ENCODE peak calls at places on chromosomes 5 and 9, in four cellular contexts. X is CD8-positive, alpha-beta memory T cell; O is transverse colon; W is fibroblast of lung. J is an unnamed sample.

GRCh38 chr9:82810902-82811301 is 252.0 kb downstream of the RASEF start:
- DNase-seq in O (no peak), W (peak; percentile 92), X (no peak), J (no peak)

GRCh38 chr5:100905259-100905914 is 2.3 kb upstream of the ST8SIA4 start:
- DNase-seq in O (no peak), W (no peak), X (peak; percentile 17), J (no peak)

GRCh38 chr5:112710896-112711295 is 26.8 kb upstream of the APC start:
- DNase-seq in W (no peak), O (no peak), X (no peak), J (no peak)

GRCh38 chr5:124280044-124280443 is 466.4 kb downstream of the ZNF608 start:
- DNase-seq in W (no peak), X (no peak), O (no peak), J (no peak)

GRCh38 chr5:37841223-37841622 is 1.4 kb upstream of the GDNF start:
- DNase-seq in X (no peak), W (peak; percentile 64), O (no peak), J (no peak)

GRCh38 chr5:181207214-181207959 is 2.4 kb upstream of the TRIM7 start:
- DNase-seq in X (peak; percentile 63), O (peak; percentile 80), W (peak; percentile 91), J (peak; percentile 98)

GRCh38 chr9:76564300-76564699 is 105.3 kb downstream of the GCNT1 start:
- DNase-seq in O (no peak), X (no peak), W (peak; percentile 46), J (no peak)

GRCh38 chr9:135673941-135674340 is 10.8 kb downstream of the LCN9 start:
- DNase-seq in O (no peak), W (no peak), X (no peak), J (no peak)

GRCh38 chr5:24170026-24170425 is 474.8 kb downstream of the CDH10 start:
- DNase-seq in W (no peak), O (no peak), X (no peak), J (no peak)

GRCh38 chr5:107456281-107456715 is 214.4 kb downstream of the EFNA5 start:
- DNase-seq in O (no peak), X (no peak), W (no peak), J (no peak)

GRCh38 chr5:138716456-138716924 is 36.7 kb upstream of the CTNNA1 start:
- DNase-seq in W (peak; percentile 43), O (no peak), X (no peak), J (no peak)

GRCh38 chr9:2346277-2346913 is 275.2 kb upstream of the VLDLR start:
- DNase-seq in X (no peak), O (no peak), W (no peak), J (no peak)

GRCh38 chr5:23027830-23028229 is 174.7 kb upstream of the CDH12 start:
- DNase-seq in O (no peak), X (no peak), W (no peak), J (no peak)

GRCh38 chr5:56791396-56791795 is 24.0 kb upstream of the MAP3K1 start:
- DNase-seq in X (no peak), O (no peak), W (no peak), J (no peak)

GRCh38 chr5:102971693-102972293 is 148.1 kb downstream of the GIN1 start:
- DNase-seq in X (no peak), W (peak; percentile 60), O (no peak), J (peak; percentile 58)

GRCh38 chr5:129448654-129449053 is 11.4 kb upstream of the ADAMTS19 start:
- DNase-seq in O (no peak), W (no peak), X (no peak), J (no peak)

GRCh38 chr5:1853531-1853930 is 29.2 kb downstream of the IRX4 start:
- DNase-seq in W (no peak), O (no peak), X (no peak), J (no peak)

GRCh38 chr9:74663456-74663855 is 166.3 kb downstream of the RORB start:
- DNase-seq in W (peak; percentile 30), X (no peak), O (no peak), J (no peak)

GRCh38 chr5:81750308-81751008 is 439 bp downstream of the SSBP2 start:
- DNase-seq in X (peak; percentile 19), W (no peak), O (peak; percentile 32), J (no peak)

GRCh38 chr5:142515036-142515435 is 170.9 kb downstream of the FGF1 start:
- DNase-seq in O (no peak), W (no peak), X (no peak), J (no peak)

DNA sequence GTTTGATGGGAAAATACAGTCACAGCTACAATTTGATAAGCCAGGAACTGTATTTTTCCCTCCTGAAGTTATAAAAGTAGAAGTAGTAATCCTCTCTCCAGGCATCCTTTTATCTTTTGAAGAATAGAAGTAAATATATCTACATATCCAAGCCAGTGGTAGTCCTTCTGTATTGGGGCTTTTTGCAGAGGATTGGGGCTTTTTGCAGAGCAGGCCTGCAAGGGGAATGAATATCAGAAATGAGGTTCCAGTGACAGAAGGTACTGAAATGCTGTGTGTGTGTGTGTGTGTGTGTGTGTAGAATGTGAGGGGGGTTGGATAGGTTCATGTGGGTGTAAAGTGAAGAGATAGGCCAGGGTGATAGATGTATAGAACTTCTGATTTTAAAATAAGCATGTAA is 127.4 kb downstream of the COMMD10 start:
- DNase-seq in X (no peak), W (no peak), O (no peak), J (no peak)
- H3K4me1 ChIP-seq in X (no peaks in the 10 kb centered on the region), W (no peaks in the 10 kb centered on the region), O (no peaks in the 10 kb centered on the region), J (no peaks in the 10 kb centered on the region)

GRCh38 chr9:133613396-133613795 is 4.2 kb upstream of the FAM163B start:
- DNase-seq in W (no peak), O (no peak), X (no peak), J (no peak)
- H3K27me3 ChIP-seq in W (peaks cover 4% of the 10 kb centered on the region), O (peaks cover 71% of the 10 kb centered on the region), X (peaks cover 8% of the 10 kb centered on the region), J (peaks cover 68% of the 10 kb centered on the region)

DNA sequence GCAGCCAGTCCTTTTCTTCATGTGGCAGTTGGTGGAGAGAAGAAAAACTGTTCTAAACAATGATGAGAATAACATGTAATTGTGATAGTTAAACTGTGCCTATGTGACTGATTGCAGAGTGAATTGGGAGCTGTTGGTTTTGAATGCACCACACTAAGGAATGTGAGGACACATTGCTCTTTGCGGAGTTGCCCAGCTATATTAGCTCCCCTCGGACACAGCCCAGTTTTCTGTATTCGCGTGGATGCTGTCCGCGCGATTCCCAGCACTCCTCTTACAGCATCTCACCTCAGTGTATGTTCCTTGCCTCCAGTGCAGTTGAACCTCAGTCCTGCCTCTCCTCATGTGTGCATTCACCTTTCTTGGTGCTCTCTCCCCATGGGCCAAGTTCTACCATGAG is 32.2 kb downstream of the TGFBI start:
- DNase-seq in O (no peak), X (no peak), W (no peak), J (no peak)
- H3K4me1 ChIP-seq in O (peaks cover 11% of the 10 kb centered on the region), X (no peaks in the 10 kb centered on the region), W (peaks cover 23% of the 10 kb centered on the region), J (peaks cover 40% of the 10 kb centered on the region)

DNA sequence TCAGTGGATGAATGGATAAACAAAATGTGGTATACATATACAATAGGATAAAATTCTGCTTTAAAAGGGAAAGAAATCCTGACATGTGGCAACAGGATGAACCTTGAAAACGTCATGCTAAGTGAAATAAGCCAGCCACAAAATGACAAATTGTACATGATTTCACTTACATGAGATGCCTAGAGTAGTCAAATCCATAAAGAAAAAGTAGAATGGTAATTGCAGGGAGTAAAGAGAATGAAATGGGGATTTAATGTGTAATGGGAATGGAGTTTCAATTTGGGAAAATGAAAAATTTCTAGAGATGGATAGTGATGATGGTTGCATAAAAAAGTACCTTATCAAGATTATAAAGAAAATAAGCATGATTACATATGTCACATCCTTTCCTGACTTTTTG is 1489.2 kb upstream of the C9orf72 start:
- DNase-seq in W (no peak), X (no peak), O (no peak), J (no peak)
- H3K27me3 ChIP-seq in W (no peaks in the 10 kb centered on the region), X (no peaks in the 10 kb centered on the region), O (no peaks in the 10 kb centered on the region), J (no peaks in the 10 kb centered on the region)

GRCh38 chr5:36417668-36418067 is 116.0 kb upstream of the RANBP3L start:
- DNase-seq in O (no peak), W (no peak), X (no peak), J (no peak)

GRCh38 chr5:36417221-36417620 is 115.5 kb upstream of the RANBP3L start:
- DNase-seq in X (no peak), W (no peak), O (no peak), J (no peak)

GRCh38 chr5:36416605-36417004 is 114.9 kb upstream of the RANBP3L start:
- DNase-seq in O (no peak), W (no peak), X (no peak), J (no peak)

GRCh38 chr5:36414869-36415282 is 113.2 kb upstream of the RANBP3L start:
- DNase-seq in X (no peak), W (peak; percentile 50), O (no peak), J (no peak)

GRCh38 chr5:36418172-36418979 is 116.7 kb upstream of the RANBP3L start:
- DNase-seq in O (no peak), X (no peak), W (peak; percentile 40), J (no peak)
- H3K4me1 ChIP-seq in O (no peaks in the 10 kb centered on the region), X (no peaks in the 10 kb centered on the region), W (peaks cover 2% of the 10 kb centered on the region), J (peaks cover 22% of the 10 kb centered on the region)

DNA sequence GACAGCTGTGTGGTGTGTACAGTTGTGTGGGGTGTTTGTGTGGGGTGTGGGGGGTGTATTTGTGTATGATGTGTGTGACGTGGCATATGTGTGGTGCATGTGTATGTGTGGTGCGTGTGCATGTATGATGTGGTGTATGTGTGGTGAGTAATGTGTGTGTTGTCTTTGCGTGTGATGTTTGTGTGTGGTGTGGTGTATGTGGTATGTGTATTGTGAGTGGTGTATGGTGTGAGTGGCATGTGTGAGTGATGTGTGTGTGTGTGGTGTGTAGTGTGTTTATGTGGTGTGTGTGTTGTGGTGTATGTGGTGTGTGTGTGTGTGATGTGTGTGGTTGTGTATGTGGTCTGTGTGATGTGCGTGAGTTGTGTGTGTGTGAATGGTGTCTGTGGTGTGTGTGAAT is 191.1 kb downstream of the MELK start:
- DNase-seq in W (no peak), O (no peak), X (no peak), J (no peak)
- H3K27me3 ChIP-seq in W (no peaks in the 10 kb centered on the region), O (peaks cover 11% of the 10 kb centered on the region), X (no peaks in the 10 kb centered on the region), J (no peaks in the 10 kb centered on the region)

GRCh38 chr9:115492869-115493268 is 374.9 kb upstream of the TNC start:
- DNase-seq in O (no peak), X (no peak), W (no peak), J (no peak)
- H3K4me1 ChIP-seq in O (no peaks in the 10 kb centered on the region), X (no peaks in the 10 kb centered on the region), W (no peaks in the 10 kb centered on the region), J (peaks cover 37% of the 10 kb centered on the region)

DNA sequence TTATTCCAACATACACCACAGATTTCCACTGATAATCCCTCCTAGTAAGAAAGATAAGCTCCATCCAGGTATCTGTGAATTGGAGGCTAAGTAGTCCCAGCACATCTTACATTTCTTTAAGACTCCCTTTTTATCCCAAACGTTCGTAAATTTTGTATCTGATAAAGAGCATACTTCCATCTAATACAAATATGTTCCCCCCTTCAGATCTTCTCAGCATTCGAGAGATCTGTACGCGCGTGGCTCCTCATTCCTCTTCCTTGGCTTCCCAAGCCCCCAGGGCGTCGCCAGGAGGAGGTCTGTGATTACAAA is 20.0 kb downstream of the CDKN2A start:
- DNase-seq in O (no peak), X (no peak), W (no peak), J (no peak)
- H3K27me3 ChIP-seq in O (peaks cover 100% of the 10 kb centered on the region), X (peaks cover 83% of the 10 kb centered on the region), W (peaks cover 67% of the 10 kb centered on the region), J (no peaks in the 10 kb centered on the region)

GRCh38 chr9:98532147-98532546 is 176.6 kb downstream of the GABBR2 start:
- DNase-seq in X (no peak), W (no peak), O (no peak), J (no peak)
- H3K4me1 ChIP-seq in X (no peaks in the 10 kb centered on the region), W (no peaks in the 10 kb centered on the region), O (no peaks in the 10 kb centered on the region), J (no peaks in the 10 kb centered on the region)

J was measured in SJSA1.